ENCODE peak calls at places on chromosomes 4 and X, in eight cellular contexts. L is foreskin fibroblast, I is fibroblast of lung, O is fibroblast of pulmonary artery, M is GM23338, Y is breast epithelium, F is heart left ventricle, S is suprapubic skin. R is an unnamed sample.

GRCh38 chr4:73726000-73726399 is 14.4 kb upstream of the CXCL8 start:
- DNase-seq in L (peak), I (peak), O (peak), M (no peak), Y (no peak), F (no peak), S (no peak), R (peak)

GRCh38 chr4:112927544-112927943 is 121.9 kb upstream of the ANK2 start:
- DNase-seq in L (no peak), I (no peak), O (peak), M (no peak), Y (no peak), F (no peak), S (no peak), R (no peak)

GRCh38 chr4:67680568-67681222 is 20.3 kb downstream of the UBA6 start:
- DNase-seq in L (no peak), I (no peak), O (peak), M (no peak), Y (no peak), F (no peak), S (no peak), R (no peak)

GRCh38 chr4:24896977-24897376 is 15.9 kb downstream of the CCDC149 start:
- DNase-seq in L (no peak), I (no peak), O (no peak), M (no peak), Y (no peak), F (no peak), S (no peak), R (no peak)

GRCh38 chr4:146415829-146416228 is 105.9 kb downstream of the SLC10A7 start:
- DNase-seq in L (no peak), I (no peak), O (no peak), M (no peak), Y (no peak), F (no peak), S (no peak), R (no peak)

GRCh38 chr4:160142579-160142978 is 1039.7 kb downstream of the RAPGEF2 start:
- DNase-seq in L (no peak), I (no peak), O (no peak), M (no peak), Y (no peak), F (no peak), S (no peak), R (no peak)

GRCh38 chrX:100750901-100751300 is 19.0 kb upstream of the SYTL4 start:
- DNase-seq in L (no peak), I (no peak), O (no peak), M (no peak), Y (no peak), F (no peak), S (no peak), R (no peak)

GRCh38 chr4:183905593-183906485 is 732 bp downstream of the STOX2 start:
- DNase-seq in L (no peak), I (peak), O (peak), M (peak), Y (no peak), F (peak), S (no peak), R (no peak)

GRCh38 chr4:67436742-67437141 is 108.6 kb downstream of the CENPC start:
- DNase-seq in L (no peak), I (no peak), O (peak), M (no peak), Y (no peak), F (no peak), S (no peak), R (no peak)

GRCh38 chrX:130393451-130394074 is 8.1 kb upstream of the GPR119 start:
- DNase-seq in L (peak), I (peak), O (peak), M (peak), Y (no peak), F (no peak), S (no peak), R (peak)

GRCh38 chr4:165355900-165356300 is 22.9 kb upstream of the CPE start:
- DNase-seq in L (no peak), I (peak), O (no peak), M (peak), Y (no peak), F (no peak), S (no peak), R (no peak)

GRCh38 chrX:50211510-50211909 is 6.9 kb downstream of the CCNB3 start:
- DNase-seq in L (no peak), I (peak), O (peak), M (peak), Y (no peak), F (no peak), S (no peak), R (no peak)

GRCh38 chrX:131675596-131676194 is 131.8 kb downstream of the OR13H1 start:
- DNase-seq in L (peak), I (peak), O (peak), M (peak), Y (no peak), F (no peak), S (no peak), R (no peak)

GRCh38 chrX:20374866-20375530 is 108.3 kb upstream of the RPS6KA3 start:
- DNase-seq in L (no peak), I (no peak), O (no peak), M (no peak), Y (no peak), F (no peak), S (no peak), R (no peak)

GRCh38 chrX:137565921-137566745 is at the start of gene ZIC3:
- DNase-seq in L (peak), I (peak), O (peak), M (peak), Y (no peak), F (peak), S (no peak), R (peak)

GRCh38 chr4:124711469-124712416 is 789 bp downstream of the ANKRD50 start:
- DNase-seq in L (peak), I (peak), O (peak), M (peak), Y (peak), F (no peak), S (peak), R (peak)

GRCh38 chr4:22668301-22668700 is 24.4 kb upstream of the GBA3 start:
- DNase-seq in L (peak), I (peak), O (peak), M (no peak), Y (no peak), F (no peak), S (no peak), R (peak)

GRCh38 chr4:181752516-181752915 is 490.7 kb upstream of the TENM3 start:
- DNase-seq in L (no peak), I (no peak), O (no peak), M (no peak), Y (no peak), F (no peak), S (no peak), R (peak)

GRCh38 chr4:138770818-138771217 is 244.8 kb upstream of the NOCT start:
- DNase-seq in L (no peak), I (no peak), O (no peak), M (no peak), Y (no peak), F (no peak), S (no peak), R (no peak)

GRCh38 chr4:52657630-52658501 is 1.2 kb downstream of the USP46 start:
- DNase-seq in L (peak), I (peak), O (peak), M (peak), Y (no peak), F (peak), S (peak), R (no peak)

GRCh38 chr4:101356928-101357327 is 9.6 kb upstream of the PPP3CA start:
- DNase-seq in L (peak), I (peak), O (peak), M (no peak), Y (no peak), F (no peak), S (no peak), R (peak)

GRCh38 chr4:101355246-101355645 is 7.9 kb upstream of the PPP3CA start:
- DNase-seq in L (no peak), I (no peak), O (no peak), M (no peak), Y (no peak), F (no peak), S (no peak), R (no peak)

GRCh38 chr4:101357751-101358150 is 10.4 kb upstream of the PPP3CA start:
- DNase-seq in L (peak), I (no peak), O (peak), M (peak), Y (no peak), F (no peak), S (no peak), R (no peak)

DNA sequence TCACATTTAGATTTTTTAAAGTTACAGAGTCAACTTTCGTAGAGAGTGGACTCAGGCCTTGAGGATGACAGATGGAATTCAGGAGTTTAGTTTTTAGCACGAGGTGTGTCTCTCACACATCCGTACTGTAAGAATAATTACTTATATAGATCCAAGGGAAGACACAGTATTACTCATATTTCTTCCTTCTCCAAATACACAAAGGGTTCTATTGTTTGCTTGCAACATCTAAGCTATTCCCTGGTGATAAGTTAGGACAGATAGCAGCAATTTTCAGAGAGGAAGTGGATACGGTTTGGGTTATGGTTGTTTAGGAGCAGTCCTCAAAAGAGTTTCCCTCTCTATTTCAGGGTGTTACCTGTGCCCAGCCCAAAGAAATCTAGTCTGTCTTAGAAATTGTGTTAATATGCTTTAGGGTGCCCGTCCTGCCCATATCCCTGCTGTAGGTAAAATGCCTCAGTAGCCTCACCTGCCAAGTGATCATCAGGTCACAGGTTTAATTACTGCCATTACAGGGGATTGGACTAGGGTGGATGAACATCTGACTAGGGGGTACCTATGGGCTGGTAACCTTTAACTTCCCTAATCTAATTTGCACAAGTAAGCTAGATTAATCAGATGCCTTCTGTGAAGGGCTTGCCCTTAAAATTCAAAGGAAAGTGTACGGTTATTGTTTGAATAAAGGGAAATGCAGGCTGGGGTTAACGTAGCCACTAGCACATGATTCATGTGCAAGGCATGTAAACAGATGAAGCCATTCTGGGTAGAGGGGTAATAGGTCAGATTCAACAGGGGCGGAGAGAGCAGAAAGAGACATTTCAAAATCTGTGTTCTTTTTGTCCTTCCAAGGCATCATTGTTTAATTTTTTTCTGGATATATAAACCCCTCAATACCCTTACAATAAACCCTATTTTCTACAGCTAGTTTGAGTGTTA is 8.7 kb upstream of the PPP3CA start:
- DNase-seq in L (peak), I (peak), O (peak), M (no peak), Y (no peak), F (no peak), S (no peak), R (peak)
- TF ChIP-seq CTCF in L (no peak), I (no peak), O (no peak), M (no peak), Y (no peak), F (no peak), S (no peak), R (no peak)

DNA sequence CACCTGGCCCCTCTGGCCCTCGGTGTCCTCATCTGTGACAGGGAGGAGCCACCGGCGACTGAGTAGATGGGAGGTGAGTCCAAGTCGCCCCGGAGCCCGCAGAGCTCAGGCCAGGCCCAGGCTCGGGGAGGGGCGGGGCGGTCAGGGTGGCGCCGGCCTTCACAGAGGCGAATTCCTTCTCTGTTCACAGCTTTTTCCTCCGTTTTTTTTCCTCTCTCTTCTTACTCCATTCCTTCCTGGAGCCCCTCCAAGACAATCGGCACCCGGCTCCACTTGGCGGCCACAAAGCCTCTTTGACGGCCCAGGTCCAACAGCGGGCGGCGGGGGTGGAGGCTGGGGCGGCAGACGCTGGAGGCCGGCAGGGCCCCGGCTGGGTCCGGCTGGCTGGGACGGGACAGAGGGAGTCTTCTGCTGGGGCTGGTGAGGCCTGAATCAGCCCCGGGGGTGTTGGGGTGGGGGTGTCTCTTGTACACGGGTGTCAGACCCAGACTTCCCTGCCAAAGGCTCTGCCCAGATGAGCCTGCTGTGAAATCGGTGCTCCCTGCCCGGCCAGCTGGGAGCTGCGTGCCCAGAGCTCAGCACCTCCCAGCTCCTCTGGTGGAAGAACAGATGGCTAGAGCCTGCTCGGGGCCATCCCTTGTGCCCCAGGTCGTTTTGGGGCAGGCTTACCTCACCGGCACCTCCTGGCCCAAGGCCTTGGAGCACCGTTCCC is 22.6 kb downstream of the FGFRL1 start:
- DNase-seq in L (peak), I (peak), O (peak), M (no peak), Y (no peak), F (peak), S (no peak), R (peak)
- H3K4me3 ChIP-seq in L (no peak), I (no peak), O (no peak), M (no peak), Y (peak), F (no peak), S (peak), R (peak)

DNA sequence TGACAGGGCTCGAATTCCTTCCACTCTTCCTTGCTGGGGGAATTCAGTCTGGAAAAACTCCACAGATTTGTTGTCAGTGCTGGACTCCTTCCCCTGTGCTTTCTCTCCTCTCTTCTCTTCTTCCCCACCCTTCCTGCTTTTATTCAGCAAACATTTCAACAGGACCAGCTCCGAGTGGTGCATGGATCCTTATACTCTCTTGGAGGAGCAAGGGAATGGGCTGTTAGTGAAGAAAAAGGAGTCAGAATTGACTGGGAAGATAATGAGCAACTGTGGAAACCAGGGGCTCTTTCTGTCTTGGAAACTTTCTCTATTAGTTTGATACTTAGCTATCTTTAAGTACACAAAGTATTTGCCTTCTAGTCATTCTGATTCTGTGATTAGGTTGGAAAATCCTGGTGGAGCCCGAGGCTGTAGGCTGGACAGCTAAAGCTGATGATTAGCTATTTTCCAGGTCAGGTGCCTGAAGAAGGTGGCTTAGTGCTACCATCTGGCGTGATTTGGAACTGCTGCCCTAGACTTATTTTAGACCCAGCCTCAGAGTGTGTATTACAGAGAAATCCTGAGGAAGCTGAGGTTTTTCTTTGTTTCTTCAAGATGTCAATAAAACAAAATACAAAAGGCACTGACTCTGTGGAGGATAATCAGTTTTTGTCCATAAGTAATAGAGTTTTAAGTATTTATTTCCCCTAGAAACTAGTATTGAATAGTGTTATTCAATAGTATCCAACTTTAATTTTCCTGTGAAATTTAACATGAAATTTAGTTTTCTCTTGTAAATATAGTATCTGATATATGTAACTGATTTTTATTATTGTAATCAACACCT is 38.4 kb downstream of the NAP1L5 start:
- DNase-seq in L (peak), I (peak), O (peak), M (peak), Y (peak), F (no peak), S (no peak), R (peak)
- TF ChIP-seq CTCF in L (peak), I (peak), O (peak), M (peak), Y (peak), F (peak), S (peak), R (peak)

GRCh38 chrX:74238771-74239170 is 65.2 kb upstream of the ZCCHC13 start:
- DNase-seq in L (no peak), I (no peak), O (no peak), M (no peak), Y (no peak), F (no peak), S (no peak), R (no peak)
- H3K4me3 ChIP-seq in L (no peak), I (no peak), O (no peak), M (no peak), Y (no peak), F (no peak), S (no peak), R (no peak)

DNA sequence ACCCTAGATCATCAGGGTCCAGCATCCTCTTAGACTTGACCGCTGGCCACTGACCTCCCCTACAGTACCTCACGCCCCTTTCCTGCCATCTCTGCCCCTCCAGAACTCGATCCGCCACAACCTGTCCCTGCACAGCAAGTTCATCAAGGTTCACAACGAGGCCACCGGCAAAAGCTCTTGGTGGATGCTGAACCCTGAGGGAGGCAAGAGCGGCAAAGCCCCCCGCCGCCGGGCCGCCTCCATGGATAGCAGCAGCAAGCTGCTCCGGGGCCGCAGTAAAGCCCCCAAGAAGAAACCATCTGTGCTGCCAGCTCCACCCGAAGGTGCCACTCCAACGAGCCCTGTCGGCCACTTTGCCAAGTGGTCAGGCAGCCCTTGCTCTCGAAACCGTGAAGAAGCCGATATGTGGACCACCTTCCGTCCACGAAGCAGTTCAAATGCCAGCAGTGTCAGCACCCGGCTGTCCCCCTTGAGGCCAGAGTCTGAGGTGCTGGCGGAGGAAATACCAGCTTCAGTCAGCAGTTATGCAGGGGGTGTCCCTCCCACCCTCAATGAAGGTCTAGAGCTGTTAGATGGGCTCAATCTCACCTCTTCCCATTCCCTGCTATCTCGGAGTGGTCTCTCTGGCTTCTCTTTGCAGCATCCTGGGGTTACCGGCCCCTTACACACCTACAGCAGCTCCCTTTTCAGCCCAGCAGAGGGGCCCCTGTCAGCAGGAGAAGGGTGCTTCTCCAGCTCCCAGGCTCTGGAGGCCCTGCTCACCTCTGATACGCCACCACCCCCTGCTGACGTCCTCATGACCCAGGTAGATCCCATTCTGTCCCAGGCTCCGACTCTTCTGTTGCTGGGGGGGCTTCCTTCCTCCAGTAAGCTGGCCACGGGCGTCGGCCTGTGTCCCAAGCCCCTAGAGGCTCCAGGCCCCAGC is 5.2 kb downstream of the FOXO4 start:
- DNase-seq in L (no peak), I (no peak), O (no peak), M (no peak), Y (no peak), F (no peak), S (no peak), R (no peak)
- TF ChIP-seq CTCF in L (no peak), I (no peak), O (no peak), M (peak), Y (no peak), F (no peak), S (no peak), R (no peak)

GRCh38 chr4:4872148-4872903 is 12.9 kb downstream of the MSX1 start:
- DNase-seq in L (no peak), I (no peak), O (no peak), M (peak), Y (no peak), F (no peak), S (no peak), R (no peak)
- H3K4me3 ChIP-seq in L (no peak), I (no peak), O (no peak), M (peak), Y (no peak), F (no peak), S (no peak), R (no peak)

GRCh38 chrX:57445046-57445445 is 146.8 kb upstream of the ZXDB start:
- DNase-seq in L (no peak), I (no peak), O (peak), M (no peak), Y (no peak), F (no peak), S (no peak), R (no peak)
- TF ChIP-seq CTCF in L (no peak), I (no peak), O (no peak), M (no peak), Y (no peak), F (no peak), S (no peak), R (no peak)

DNA sequence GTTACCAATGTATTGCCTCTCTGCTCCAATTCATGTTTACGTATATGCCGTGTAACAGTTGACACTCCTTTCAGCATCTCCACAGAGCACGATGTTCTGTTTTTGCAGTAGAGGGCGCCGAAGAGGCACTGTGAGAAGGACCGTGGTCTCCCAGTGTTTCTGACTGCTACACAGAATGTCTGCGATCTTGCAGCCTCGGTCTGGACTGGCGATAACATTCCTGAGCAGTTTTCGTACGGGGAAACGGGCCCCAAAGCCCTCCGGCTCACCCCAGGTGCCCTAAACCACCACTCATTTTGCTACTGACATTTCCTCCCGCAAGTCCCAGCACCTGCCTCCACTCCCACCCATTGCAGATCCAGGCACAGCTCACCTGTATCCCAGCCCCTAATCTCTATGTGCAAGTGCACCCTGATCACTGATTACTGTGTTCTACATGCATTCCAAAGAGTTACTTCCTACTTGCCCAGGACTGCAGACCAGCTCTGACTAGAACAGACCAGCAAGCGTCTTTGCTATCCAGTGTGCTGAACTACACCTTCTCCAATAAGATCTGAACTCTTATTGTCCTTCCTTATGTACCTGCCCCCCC is 12.4 kb upstream of the NFXL1 start:
- DNase-seq in L (no peak), I (peak), O (peak), M (peak), Y (no peak), F (no peak), S (no peak), R (no peak)
- H3K4me3 ChIP-seq in L (no peak), I (no peak), O (no peak), M (peak), Y (no peak), F (no peak), S (peak), R (peak)

R was measured in astrocyte of the cerebellum.